ENCODE peak calls at places on chromosomes 12 and 14, in eight cellular contexts. One of them, this sample, is unnamed.

GRCh38 chr14:77024171-77024627 is 4.3 kb downstream of the IRF2BPL start:
- DNase-seq in left ventricle myocardium superior: peak; percentile 52
- DNase-seq in NCI-H748 treated with DMSO at 0.1 percent for 48 hours: peak; percentile 61
- DNase-seq in fibroblast of lung: peak; percentile 58
- DNase-seq in naive thymus-derived CD8-positive, alpha-beta T cell: no peak
- DNase-seq in breast epithelium: no peak
- DNase-seq in foreskin fibroblast: no peak
- DNase-seq in OCI-M1: no peak
- DNase-seq in this sample: no peak

GRCh38 chr12:32906407-32907165 is 10.0 kb upstream of the PKP2 start:
- DNase-seq in left ventricle myocardium superior: no peak
- DNase-seq in NCI-H748 treated with DMSO at 0.1 percent for 48 hours: no peak
- DNase-seq in fibroblast of lung: no peak
- DNase-seq in naive thymus-derived CD8-positive, alpha-beta T cell: no peak
- DNase-seq in breast epithelium: no peak
- DNase-seq in foreskin fibroblast: no peak
- DNase-seq in OCI-M1: no peak
- DNase-seq in this sample: no peak

GRCh38 chr12:27031531-27031930 is 9.2 kb downstream of the MED21 start:
- DNase-seq in left ventricle myocardium superior: no peak
- DNase-seq in NCI-H748 treated with DMSO at 0.1 percent for 48 hours: no peak
- DNase-seq in fibroblast of lung: peak; percentile 48
- DNase-seq in naive thymus-derived CD8-positive, alpha-beta T cell: no peak
- DNase-seq in breast epithelium: no peak
- DNase-seq in foreskin fibroblast: no peak
- DNase-seq in OCI-M1: no peak
- DNase-seq in this sample: no peak

GRCh38 chr14:67746927-67747326 is 45.2 kb downstream of the RDH12 start:
- DNase-seq in left ventricle myocardium superior: no peak
- DNase-seq in NCI-H748 treated with DMSO at 0.1 percent for 48 hours: no peak
- DNase-seq in fibroblast of lung: no peak
- DNase-seq in naive thymus-derived CD8-positive, alpha-beta T cell: no peak
- DNase-seq in breast epithelium: no peak
- DNase-seq in foreskin fibroblast: no peak
- DNase-seq in OCI-M1: no peak
- DNase-seq in this sample: no peak

GRCh38 chr12:63668028-63668799 is at the start of gene DPY19L2:
- DNase-seq in left ventricle myocardium superior: peak; percentile 91
- DNase-seq in NCI-H748 treated with DMSO at 0.1 percent for 48 hours: peak; percentile 85
- DNase-seq in fibroblast of lung: peak; percentile 77
- DNase-seq in naive thymus-derived CD8-positive, alpha-beta T cell: peak; percentile 48
- DNase-seq in breast epithelium: no peak
- DNase-seq in foreskin fibroblast: peak; percentile 57
- DNase-seq in OCI-M1: peak; percentile 68
- DNase-seq in this sample: peak; percentile 3

GRCh38 chr12:843609-844008 is 91.2 kb downstream of the WNK1 start:
- DNase-seq in left ventricle myocardium superior: no peak
- DNase-seq in NCI-H748 treated with DMSO at 0.1 percent for 48 hours: no peak
- DNase-seq in fibroblast of lung: no peak
- DNase-seq in naive thymus-derived CD8-positive, alpha-beta T cell: no peak
- DNase-seq in breast epithelium: no peak
- DNase-seq in foreskin fibroblast: peak; percentile 36
- DNase-seq in OCI-M1: no peak
- DNase-seq in this sample: no peak

GRCh38 chr12:130956009-130956408 is 2.3 kb downstream of the ADGRD1 start:
- DNase-seq in left ventricle myocardium superior: no peak
- DNase-seq in NCI-H748 treated with DMSO at 0.1 percent for 48 hours: no peak
- DNase-seq in fibroblast of lung: no peak
- DNase-seq in naive thymus-derived CD8-positive, alpha-beta T cell: no peak
- DNase-seq in breast epithelium: no peak
- DNase-seq in foreskin fibroblast: no peak
- DNase-seq in OCI-M1: no peak
- DNase-seq in this sample: no peak

GRCh38 chr12:58528266-58528665 is 392.0 kb downstream of the LRIG3 start:
- DNase-seq in left ventricle myocardium superior: no peak
- DNase-seq in NCI-H748 treated with DMSO at 0.1 percent for 48 hours: no peak
- DNase-seq in fibroblast of lung: peak; percentile 53
- DNase-seq in naive thymus-derived CD8-positive, alpha-beta T cell: no peak
- DNase-seq in breast epithelium: no peak
- DNase-seq in foreskin fibroblast: no peak
- DNase-seq in OCI-M1: no peak
- DNase-seq in this sample: no peak

GRCh38 chr12:26874501-26875296 is 41.7 kb upstream of the ITPR2 start:
- DNase-seq in left ventricle myocardium superior: no peak
- DNase-seq in NCI-H748 treated with DMSO at 0.1 percent for 48 hours: no peak
- DNase-seq in fibroblast of lung: no peak
- DNase-seq in naive thymus-derived CD8-positive, alpha-beta T cell: no peak
- DNase-seq in breast epithelium: no peak
- DNase-seq in foreskin fibroblast: no peak
- DNase-seq in OCI-M1: no peak
- DNase-seq in this sample: no peak

GRCh38 chr12:51262758-51263177 is 7.4 kb downstream of the SMAGP start:
- DNase-seq in left ventricle myocardium superior: no peak
- DNase-seq in NCI-H748 treated with DMSO at 0.1 percent for 48 hours: no peak
- DNase-seq in fibroblast of lung: peak; percentile 54
- DNase-seq in naive thymus-derived CD8-positive, alpha-beta T cell: peak; percentile 22
- DNase-seq in breast epithelium: no peak
- DNase-seq in foreskin fibroblast: peak; percentile 56
- DNase-seq in OCI-M1: peak; percentile 49
- DNase-seq in this sample: no peak

This sample was measured in GM04503.